ENCODE peak calls at places on chromosome 17, in ten cellular contexts. B is coronary artery; G is adipocyte; P is OCI-LY7; M is HFF-Myc; I is transverse colon; N is naive thymus-derived CD8-positive, alpha-beta T cell; V is lower lobe of right lung; D is stimulated activated CD4-positive, alpha-beta T cell treated with anti-CD3 and anti-CD28 coated beads, Interleukin-4, amount 100 ng/mL, for 4 hours; K is hippocampal formation. T is an unnamed sample.

GRCh38 chr17:57086069-57086930 is 1.3 kb downstream of the AKAP1 start:
- DNase-seq in B (no peak), G (peak; percentile 32), P (peak; percentile 50), M (no peak), I (peak; percentile 83), N (peak; percentile 33), V (peak; percentile 58), D (peak; percentile 5), K (no peak), T (peak; percentile 58)

GRCh38 chr17:76439314-76439928 is 13.5 kb downstream of the UBE2O start:
- DNase-seq in B (no peak), G (no peak), P (peak; percentile 31), M (no peak), I (no peak), N (no peak), V (no peak), D (no peak), K (no peak), T (no peak)

GRCh38 chr17:29592850-29593545 is at the start of gene ANKRD13B:
- DNase-seq in B (no peak), G (peak; percentile 66), P (peak; percentile 71), M (no peak), I (peak; percentile 55), N (peak; percentile 34), V (peak; percentile 64), D (peak; percentile 56), K (peak; percentile 80), T (peak; percentile 59)

GRCh38 chr17:80252871-80253270 is 7.8 kb upstream of the RNF213 start:
- DNase-seq in B (no peak), G (no peak), P (peak; percentile 84), M (no peak), I (peak; percentile 84), N (peak; percentile 85), V (peak; percentile 87), D (peak; percentile 78), K (no peak), T (peak; percentile 19)

GRCh38 chr17:2054262-2054739 is 602 bp upstream of the HIC1 start:
- DNase-seq in B (no peak), G (peak; percentile 57), P (no peak), M (no peak), I (no peak), N (no peak), V (no peak), D (peak; percentile 34), K (no peak), T (peak; percentile 70)

GRCh38 chr17:3027786-3028532 is 35.4 kb downstream of the OR1D5 start:
- DNase-seq in B (no peak), G (no peak), P (no peak), M (no peak), I (no peak), N (no peak), V (peak; percentile 35), D (no peak), K (no peak), T (no peak)

GRCh38 chr17:8798176-8799000 is 777 bp downstream of the MFSD6L start:
- DNase-seq in B (peak; percentile 64), G (no peak), P (no peak), M (no peak), I (no peak), N (no peak), V (no peak), D (no peak), K (no peak), T (no peak)

GRCh38 chr17:35489944-35490343 is 41.4 kb upstream of the SLFN13 start:
- DNase-seq in B (no peak), G (no peak), P (no peak), M (no peak), I (no peak), N (no peak), V (no peak), D (no peak), K (no peak), T (no peak)

GRCh38 chr17:74288785-74289184 is 14.8 kb downstream of the DNAI2 start:
- DNase-seq in B (no peak), G (no peak), P (no peak), M (no peak), I (no peak), N (no peak), V (no peak), D (no peak), K (no peak), T (peak; percentile 16)

GRCh38 chr17:1186923-1187771 is 7.4 kb upstream of the ABR start:
- DNase-seq in B (peak; percentile 89), G (peak; percentile 92), P (peak; percentile 80), M (peak; percentile 53), I (peak; percentile 86), N (peak; percentile 72), V (peak; percentile 90), D (peak; percentile 77), K (peak; percentile 59), T (peak; percentile 91)

T was measured in GM23248.